ENCODE peak calls at places on chromosomes 7 and 10, in nine cellular contexts. R is stimulated activated naive B cell treated with anti-CD40 and anti-IgM and Interleukin-4, amounts not matched to agents 10 μg/mL and 1 μg/mL and 100 μg/mL, for 72 hours; X is pancreas; C is naive thymus-derived CD8-positive, alpha-beta T cell; V is activated naive CD8-positive, alpha-beta T cell treated with anti-CD3 and anti-CD28 coated beads, Interleukin-2, amount 50 U/mL, for 24 hours; O is CD8-positive, alpha-beta T cell; J is retinal pigment epithelial cell; F is COR-L47; E is AG08396. G is an unnamed sample.
A peak's percentile ranks its signal among the peaks of the same experiment; 100 is the strongest.

GRCh38 chr10:19811517-19811916 is 4.7 kb upstream of the PLXDC2 start:
- DNase-seq in R (no peak), X (no peak), C (no peak), V (no peak), O (no peak), J (no peak), F (no peak), E (peak; percentile 20), G (no peak)

GRCh38 chr10:69391158-69391557 is 25.6 kb downstream of the TACR2 start:
- DNase-seq in R (no peak), X (no peak), C (no peak), V (no peak), O (no peak), J (no peak), F (no peak), E (no peak), G (no peak)

GRCh38 chr7:152594801-152595200 is 81.1 kb downstream of the XRCC2 start:
- DNase-seq in R (no peak), X (no peak), C (no peak), V (no peak), O (no peak), J (no peak), F (no peak), E (no peak), G (no peak)

GRCh38 chr10:102153093-102153620 is 968 bp downstream of the NOLC1 start:
- DNase-seq in R (no peak), X (no peak), C (no peak), V (no peak), O (no peak), J (no peak), F (no peak), E (no peak), G (no peak)

GRCh38 chr7:234041-234711 is 41.8 kb downstream of the FAM20C start:
- DNase-seq in R (no peak), X (no peak), C (no peak), V (no peak), O (no peak), J (no peak), F (no peak), E (peak; percentile 63), G (no peak)

GRCh38 chr10:110993024-110993693 is 73.8 kb downstream of the SHOC2 start:
- DNase-seq in R (no peak), X (no peak), C (no peak), V (peak; percentile 6), O (no peak), J (peak; percentile 9), F (no peak), E (peak; percentile 70), G (no peak)

GRCh38 chr7:149261321-149261828 is 621 bp upstream of the ZNF783 start:
- DNase-seq in R (no peak), X (no peak), C (no peak), V (peak; percentile 29), O (no peak), J (no peak), F (no peak), E (no peak), G (no peak)

GRCh38 chr7:55534262-55534915 is 37.9 kb downstream of the VOPP1 start:
- DNase-seq in R (peak; percentile 96), X (no peak), C (no peak), V (peak; percentile 75), O (no peak), J (no peak), F (no peak), E (peak; percentile 73), G (peak; percentile 40)

GRCh38 chr7:151192002-151192539 is 5.0 kb upstream of the ASB10 start:
- DNase-seq in R (no peak), X (no peak), C (no peak), V (no peak), O (no peak), J (no peak), F (no peak), E (no peak), G (no peak)

GRCh38 chr10:107718868-107719267 is 554.4 kb upstream of the SORCS1 start:
- DNase-seq in R (no peak), X (no peak), C (no peak), V (no peak), O (no peak), J (peak; percentile 71), F (no peak), E (no peak), G (peak; percentile 10)

GRCh38 chr10:67666416-67667043 is 29.5 kb downstream of the CTNNA3 start:
- DNase-seq in R (no peak), X (no peak), C (no peak), V (no peak), O (no peak), J (no peak), F (peak; percentile 1), E (peak; percentile 3), G (peak; percentile 69)

GRCh38 chr7:11648980-11649379 is 183.0 kb downstream of the THSD7A start:
- DNase-seq in R (no peak), X (no peak), C (no peak), V (no peak), O (no peak), J (peak; percentile 30), F (no peak), E (no peak), G (peak; percentile 73)

GRCh38 chr7:30468791-30469190 is 9.8 kb downstream of the NOD1 start:
- DNase-seq in R (no peak), X (no peak), C (no peak), V (no peak), O (no peak), J (no peak), F (no peak), E (no peak), G (no peak)

GRCh38 chr7:73429622-73430505 is 3.7 kb upstream of the FZD9 start:
- DNase-seq in R (no peak), X (no peak), C (no peak), V (no peak), O (no peak), J (no peak), F (no peak), E (no peak), G (no peak)

G was measured in lung microvascular endothelial cell.